ENCODE peak calls at places on chromosomes 7 and 10, in four cellular contexts. I is WTC11, A is SK-N-SH, V is K562. L is an unnamed sample.

GRCh38 chr7:88217675-88218427 is 2.0 kb downstream of the SRI start:
- DNase-seq in A (no peak), I (no peak), V (peak), L (peak)

GRCh38 chr10:53726921-53727320 is 954.3 kb upstream of the MBL2 start:
- DNase-seq in A (no peak), V (no peak), I (no peak), L (no peak)

GRCh38 chr10:33116293-33116697 is 158.3 kb upstream of the ITGB1 start:
- DNase-seq in A (peak), V (peak), I (peak), L (no peak)

GRCh38 chr7:130216750-130217149 is 9.1 kb downstream of the SSMEM1 start:
- DNase-seq in A (no peak), I (no peak), V (no peak), L (no peak)

GRCh38 chr10:70962686-70963085 is 74.3 kb upstream of the PCBD1 start:
- DNase-seq in V (no peak), I (no peak), A (no peak), L (no peak)

GRCh38 chr7:47480576-47481538 is 101.1 kb downstream of the TNS3 start:
- DNase-seq in I (no peak), A (no peak), V (no peak), L (peak)

GRCh38 chr7:107939472-107940145 is 48.6 kb downstream of the DLD start:
- DNase-seq in I (no peak), A (no peak), V (no peak), L (no peak)

GRCh38 chr7:121752706-121753105 is 120.3 kb upstream of the PTPRZ1 start:
- DNase-seq in I (no peak), A (peak), V (no peak), L (no peak)

GRCh38 chr7:108486291-108486966 is 30.2 kb upstream of the NRCAM start:
- DNase-seq in V (no peak), A (no peak), I (no peak), L (no peak)

GRCh38 chr7:78095549-78095948 is 297.0 kb downstream of the PHTF2 start:
- DNase-seq in V (no peak), I (no peak), A (no peak), L (no peak)
- TF ChIP-seq USF1 in V (no peak), I (no peak), A (no peak), L (no peak)

GRCh38 chr10:9253121-9253520 is 1198.6 kb downstream of the GATA3 start:
- DNase-seq in A (peak), I (no peak), V (no peak), L (no peak)

GRCh38 chr10:9254353-9254752 is 1199.9 kb downstream of the GATA3 start:
- DNase-seq in A (no peak), V (no peak), I (no peak), L (no peak)
- TF ChIP-seq USF1 in A (no peak), V (no peak), I (no peak), L (no peak)

DNA sequence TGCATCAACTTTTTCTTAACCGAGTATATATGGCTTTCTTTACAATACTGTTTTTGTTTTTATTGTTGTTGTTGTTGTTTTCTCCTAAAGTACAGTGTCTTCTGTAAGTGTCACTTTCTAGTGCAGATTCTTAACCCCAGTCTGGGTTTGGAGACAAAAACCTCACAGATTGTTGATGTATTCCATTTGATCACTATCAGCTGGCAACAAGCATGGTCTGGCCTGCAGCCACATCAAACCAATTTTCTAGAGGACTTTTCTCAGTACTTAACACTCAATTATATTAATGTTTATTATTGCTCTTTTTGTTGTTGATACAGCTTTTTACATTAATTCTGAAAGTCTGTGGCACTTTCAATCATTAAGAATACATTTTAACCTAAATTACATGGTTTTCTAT is 17.1 kb downstream of the LRRN3 start:
- DNase-seq in I (no peak), V (no peak), A (peak), L (no peak)
- TF ChIP-seq USF1 in I (no peak), V (no peak), A (no peak), L (no peak)

GRCh38 chr7:140213684-140214074 is 36.9 kb upstream of the KDM7A start:
- DNase-seq in A (no peak), V (no peak), I (no peak), L (peak)

GRCh38 chr7:140212100-140212881 is 35.5 kb upstream of the KDM7A start:
- DNase-seq in V (no peak), A (no peak), I (no peak), L (peak)

GRCh38 chr7:140211698-140212097 is 34.9 kb upstream of the KDM7A start:
- DNase-seq in V (no peak), I (no peak), A (no peak), L (no peak)

GRCh38 chr7:140206963-140207362 is 30.2 kb upstream of the KDM7A start:
- DNase-seq in V (no peak), A (no peak), I (no peak), L (no peak)

DNA sequence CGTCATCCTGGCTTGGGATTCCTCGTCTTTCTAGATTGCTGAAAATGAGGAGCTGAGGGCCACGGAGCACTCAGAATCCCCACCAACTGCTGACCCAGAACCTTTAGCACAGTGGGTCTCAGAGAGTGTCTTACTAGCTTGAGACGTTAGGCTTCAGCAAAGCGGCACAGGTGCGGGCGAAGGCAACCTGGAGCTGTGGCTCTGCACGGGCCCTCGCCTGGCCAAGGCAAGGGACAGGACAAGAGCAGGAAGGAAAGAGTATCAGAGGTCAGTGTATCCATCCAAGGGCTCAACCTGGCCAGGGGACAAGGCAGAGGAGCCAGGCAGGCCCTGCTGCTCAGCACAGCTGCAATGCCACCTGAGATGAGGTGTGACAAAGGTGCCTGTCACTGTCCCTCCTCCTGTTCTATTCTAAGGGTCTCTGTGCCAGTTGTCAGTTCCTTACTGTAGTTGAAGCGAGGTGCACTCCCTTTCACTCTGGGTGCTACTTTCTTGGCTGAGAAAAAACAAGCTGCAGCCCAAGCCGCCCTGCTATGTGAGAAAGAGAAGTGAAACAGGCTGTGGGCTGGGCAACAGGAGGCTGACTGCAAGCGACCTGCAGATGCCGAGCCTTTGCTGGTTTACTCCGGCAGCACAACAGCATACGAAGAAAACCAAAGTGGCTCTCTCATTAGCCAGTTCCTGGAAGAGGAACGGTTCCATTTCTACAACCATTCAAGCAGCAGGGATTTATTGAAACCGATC is 33.3 kb upstream of the KDM7A start:
- DNase-seq in A (no peak), I (no peak), V (no peak), L (peak)
- TF ChIP-seq USF1 in A (no peak), I (no peak), V (no peak), L (no peak)

DNA sequence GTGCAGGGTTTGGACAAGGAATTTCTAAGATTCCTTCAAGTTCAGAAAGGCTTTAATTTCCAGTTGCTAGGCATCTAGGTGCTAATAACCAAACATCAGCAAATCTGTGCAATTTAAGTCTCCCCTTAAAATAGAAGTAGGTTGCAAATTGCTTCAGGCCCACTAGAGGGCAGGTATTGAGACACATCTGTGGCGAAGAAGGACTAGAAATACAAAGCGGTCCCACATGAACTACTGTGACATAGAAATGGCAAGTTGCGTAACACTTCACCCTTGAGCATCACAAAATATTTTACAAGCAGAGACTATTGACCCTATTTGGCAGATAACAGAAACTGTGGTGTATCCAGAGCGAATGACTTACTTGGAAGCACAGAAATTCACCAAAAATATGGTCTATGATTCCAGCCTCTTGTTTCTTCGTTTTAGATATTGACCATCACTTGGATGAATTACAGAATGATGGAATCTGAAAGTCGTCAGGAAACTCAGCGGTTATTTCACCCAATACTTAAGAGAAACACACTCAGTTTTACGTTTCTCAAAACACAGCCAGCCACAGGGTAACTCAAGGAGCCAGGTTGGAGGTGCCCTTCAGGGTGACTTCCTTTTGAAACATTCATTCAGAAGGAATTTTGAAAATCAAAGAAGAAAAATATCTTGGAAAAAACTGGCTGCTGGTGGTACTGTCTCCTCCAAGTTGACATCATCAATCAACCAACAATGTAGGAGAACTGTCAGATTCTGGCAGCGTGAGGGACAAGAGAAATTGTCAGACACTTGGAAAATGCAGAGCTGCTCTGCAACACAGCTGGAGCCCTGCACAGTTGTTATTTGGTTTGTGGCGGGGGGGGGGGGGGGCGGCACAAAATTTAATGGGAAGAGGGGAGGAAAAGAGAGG is 256.3 kb upstream of the MINDY3 start:
- DNase-seq in I (peak), A (peak), V (peak), L (peak)
- TF ChIP-seq USF1 in I (no peak), A (no peak), V (no peak), L (no peak)

GRCh38 chr7:128121731-128122576 is 90.7 kb upstream of the LRRC4 start:
- DNase-seq in A (no peak), I (no peak), V (no peak), L (no peak)
- TF ChIP-seq USF1 in A (no peak), I (no peak), V (no peak), L (no peak)

GRCh38 chr10:113030453-113030852 is 80.4 kb downstream of the TCF7L2 start:
- DNase-seq in V (no peak), A (no peak), I (no peak), L (no peak)
- TF ChIP-seq USF1 in V (no peak), A (no peak), I (no peak), L (no peak)